ENCODE peak calls at places on chromosomes 13 and 19, in ten cellular contexts. K is Peyer's patch, F is ovary, Y is lower leg skin, X is suprapubic skin, R is IMR-90, M is heart left ventricle, J is spleen, E is uterus, S is transverse colon. Z is an unnamed sample.

GRCh38 chr19:48102870-48103751 is 7.5 kb downstream of the PLA2G4C start:
- DNase-seq in M (no peak), F (no peak), Y (no peak), E (no peak), X (no peak), S (peak; percentile 27), R (peak; percentile 49), J (no peak), K (no peak), Z (peak; percentile 76)

GRCh38 chr19:42325896-42326771 is 699 bp downstream of the MEGF8 start:
- DNase-seq in X (no peak), Y (no peak), J (peak; percentile 86), E (no peak), R (no peak), S (no peak), M (peak; percentile 45), K (no peak), F (peak; percentile 56), Z (peak; percentile 59)

GRCh38 chr19:37867831-37868230 is 38.6 kb downstream of the WDR87 start:
- DNase-seq in J (no peak), S (no peak), K (no peak), F (no peak), Y (no peak), M (no peak), E (no peak), X (no peak), R (peak; percentile 82), Z (peak; percentile 52)

GRCh38 chr13:27371932-27372331 is 52.5 kb upstream of the GTF3A start:
- DNase-seq in J (no peak), S (no peak), M (no peak), E (no peak), X (no peak), R (no peak), F (no peak), Y (no peak), K (no peak), Z (no peak)

GRCh38 chr13:64869539-64869938 is 2360.6 kb downstream of the PCDH9 start:
- DNase-seq in E (no peak), S (no peak), F (no peak), J (no peak), K (no peak), X (no peak), Y (no peak), M (no peak), R (no peak), Z (no peak)

GRCh38 chr13:36766295-36766694 is 52.7 kb upstream of the RFXAP start:
- DNase-seq in E (no peak), X (no peak), K (no peak), S (no peak), R (peak; percentile 47), M (no peak), Y (no peak), F (no peak), J (no peak), Z (peak; percentile 18)

GRCh38 chr13:29846475-29847256 is 3.8 kb downstream of the UBL3 start:
- DNase-seq in S (no peak), E (no peak), K (no peak), M (no peak), F (no peak), R (no peak), X (no peak), Y (no peak), J (no peak), Z (no peak)

GRCh38 chr13:23672616-23673015 is 102.4 kb downstream of the TNFRSF19 start:
- DNase-seq in F (no peak), J (no peak), M (peak; percentile 29), X (no peak), S (no peak), E (no peak), Y (no peak), R (peak; percentile 69), K (no peak), Z (no peak)

GRCh38 chr13:31764556-31764955 is 25.2 kb downstream of the RXFP2 start:
- DNase-seq in Y (no peak), K (no peak), F (no peak), S (no peak), E (no peak), M (no peak), R (no peak), J (no peak), X (no peak), Z (no peak)

GRCh38 chr13:105787518-105788085 is 747.9 kb downstream of the EFNB2 start:
- DNase-seq in J (no peak), F (no peak), Y (no peak), K (no peak), E (no peak), R (no peak), S (no peak), M (no peak), X (no peak), Z (no peak)

GRCh38 chr19:29529646-29530548 is 4.1 kb downstream of the VSTM2B start:
- DNase-seq in K (peak; percentile 21), E (no peak), X (peak; percentile 43), S (no peak), Y (no peak), J (peak; percentile 53), M (no peak), F (no peak), R (no peak), Z (no peak)

DNA sequence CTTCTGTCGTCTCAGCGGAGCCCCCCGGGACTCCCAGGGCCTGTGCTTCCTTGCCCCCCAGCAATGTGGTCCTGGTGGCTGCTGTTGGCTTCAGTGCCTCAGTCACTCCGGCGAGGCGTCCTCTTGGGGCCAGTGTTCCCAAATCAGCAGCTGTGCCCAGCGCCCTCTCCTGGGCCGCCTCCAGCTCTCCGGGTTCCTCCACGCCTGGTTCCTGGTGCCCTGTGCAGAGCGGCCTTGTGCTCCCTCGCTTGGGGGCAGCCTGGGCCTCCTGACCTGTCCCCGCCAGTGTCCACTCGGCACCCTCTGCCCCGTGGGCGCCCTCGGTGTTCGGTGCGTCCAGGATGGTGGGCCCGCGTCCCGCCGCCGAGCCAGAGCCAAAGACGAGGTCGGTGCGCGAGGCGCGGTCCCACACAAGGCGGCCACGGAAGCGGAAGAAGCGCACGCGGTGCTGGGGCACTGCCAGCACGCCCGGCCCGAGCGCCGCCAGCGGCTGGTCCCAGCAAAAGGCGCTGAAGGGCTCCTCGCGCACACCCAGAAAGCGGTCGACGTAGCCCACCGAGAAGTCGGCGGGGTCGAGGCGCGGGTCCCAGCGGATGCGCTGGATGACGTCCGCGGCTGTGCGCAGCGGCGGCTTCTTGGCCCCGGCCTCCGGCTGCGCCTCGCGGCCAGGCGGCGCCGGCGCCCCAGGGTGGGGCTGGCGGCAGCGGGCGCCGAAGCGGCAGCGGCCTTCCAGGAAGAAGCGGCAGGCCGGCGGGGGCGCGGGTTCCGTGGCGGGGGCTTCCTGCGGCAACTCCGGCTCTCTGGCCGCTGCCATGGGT is 656 bp downstream of the LENG9 start:
- DNase-seq in J (peak; percentile 94), X (peak; percentile 89), R (peak; percentile 46), E (peak; percentile 74), M (peak; percentile 85), K (peak; percentile 86), S (peak; percentile 80), Y (peak; percentile 55), F (peak; percentile 81), Z (no peak)
- TF ChIP-seq CTCF in J (no peak), X (no peak), R (peak; percentile 0), E (peak; percentile 3), M (no peak), K (peak; percentile 12), S (peak; percentile 20), Y (no peak), F (no peak), Z (peak; percentile 39)

DNA sequence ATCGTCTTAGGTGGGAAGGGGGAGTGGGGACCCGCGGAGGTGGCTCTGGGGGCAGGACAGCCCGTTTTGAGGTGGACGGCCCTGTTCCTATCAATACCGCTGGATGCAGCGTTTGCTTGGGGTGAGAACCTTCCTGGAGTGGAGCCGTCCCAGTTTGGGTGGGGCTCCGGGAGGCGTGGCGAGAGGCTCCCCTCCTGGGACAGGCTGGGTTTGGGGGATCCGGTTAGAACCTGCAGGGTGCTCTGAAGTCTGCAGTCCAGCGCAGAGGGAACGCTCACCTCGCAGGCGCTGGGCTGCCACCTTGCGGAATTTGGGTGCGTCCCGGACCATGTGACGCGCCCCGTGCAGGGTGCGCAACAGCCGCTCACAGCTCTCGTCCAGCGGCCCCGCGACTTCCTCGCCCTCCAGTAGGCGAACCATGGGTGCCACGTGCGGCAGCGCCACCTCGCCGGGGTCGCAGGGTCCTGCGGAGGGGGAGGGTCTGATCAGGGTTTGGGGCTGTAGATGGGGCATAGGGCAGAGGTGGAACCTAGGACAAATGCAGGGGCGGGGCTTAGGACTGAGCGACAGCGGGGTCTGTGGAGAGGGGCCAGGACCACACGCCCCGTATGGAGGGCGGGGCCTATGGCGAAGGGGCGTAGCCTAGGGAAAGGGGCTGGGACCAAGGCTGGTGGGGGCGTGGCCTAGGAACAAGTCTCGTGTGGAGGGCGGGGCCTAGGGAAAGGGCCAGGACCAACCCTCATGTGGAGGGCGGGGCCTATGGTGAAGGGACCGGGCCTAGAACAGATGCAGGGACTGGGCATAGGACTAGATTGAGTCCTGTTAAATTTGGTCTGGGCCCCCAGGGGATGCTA is 13.8 kb downstream of the SH2D3A start:
- DNase-seq in F (peak; percentile 88), J (peak; percentile 95), S (peak; percentile 95), R (peak; percentile 15), E (peak; percentile 83), X (peak; percentile 88), M (peak; percentile 81), K (peak; percentile 96), Y (peak; percentile 73), Z (peak; percentile 58)
- TF ChIP-seq POLR2A in F (no peak), J (no peak), S (peak; percentile 73), R (no peak), E (no peak), X (no peak), M (no peak), K (peak; percentile 52), Y (no peak), Z (no peak)

GRCh38 chr19:12665281-12665573 is 1.3 kb downstream of the MAN2B1 start:
- DNase-seq in E (no peak), F (no peak), M (peak; percentile 71), Y (peak; percentile 64), X (peak; percentile 67), J (peak; percentile 93), S (peak; percentile 58), K (peak; percentile 89), R (no peak), Z (no peak)
- TF ChIP-seq CTCF in E (no peak), F (no peak), M (no peak), Y (no peak), X (no peak), J (no peak), S (no peak), K (no peak), R (no peak), Z (no peak)

DNA sequence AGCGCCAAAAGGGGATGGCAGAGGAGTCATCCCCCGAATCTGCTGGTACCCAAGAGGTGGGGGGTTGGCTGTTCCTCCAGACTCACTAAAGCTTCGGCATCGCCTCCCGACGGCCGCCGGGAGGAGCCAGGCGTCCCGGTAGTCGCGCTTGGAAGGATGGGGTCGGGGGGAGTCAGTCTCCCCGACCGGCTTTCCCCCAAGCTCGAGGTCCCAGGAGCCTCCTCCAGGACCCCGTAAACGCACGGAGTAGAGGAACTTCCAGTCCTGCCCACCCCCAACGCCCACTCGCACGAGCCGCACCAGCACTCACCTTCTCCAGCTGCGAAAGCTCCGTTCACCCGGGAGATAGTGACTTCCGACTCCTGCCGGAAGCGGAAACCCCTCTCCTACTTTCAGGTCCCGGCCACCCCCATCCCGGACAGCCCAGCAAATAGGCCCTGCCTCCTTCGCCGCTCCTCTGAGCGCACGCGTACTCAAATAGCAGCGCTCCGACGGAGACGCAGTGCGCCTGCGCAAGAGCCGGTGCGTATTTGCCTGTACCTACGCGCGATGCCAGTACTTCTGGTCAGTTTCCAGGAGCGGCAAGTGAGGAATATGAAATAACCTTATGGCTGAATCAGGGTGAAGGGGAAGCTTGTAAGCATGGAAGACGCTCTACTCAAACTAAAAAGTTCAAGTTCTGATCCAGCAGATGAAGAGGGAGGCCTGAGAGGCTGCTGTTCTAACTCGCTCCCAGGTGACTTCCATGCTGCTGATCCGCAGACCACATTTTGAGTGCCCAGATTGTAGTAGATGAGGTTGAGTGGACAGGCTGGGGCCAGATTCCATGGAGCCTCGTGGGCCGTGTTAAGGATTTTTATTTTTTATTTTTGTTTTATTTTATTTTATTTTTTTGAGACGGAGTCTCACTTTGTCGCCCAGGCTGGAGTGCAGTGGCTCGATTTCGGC is at the start of gene ELOF1:
- DNase-seq in K (peak; percentile 99), J (peak; percentile 99), X (peak; percentile 98), E (peak; percentile 97), M (peak; percentile 99), Y (peak; percentile 96), R (peak; percentile 98), F (peak; percentile 96), S (peak; percentile 98), Z (peak; percentile 94)
- TF ChIP-seq POLR2A in K (peak; percentile 79), J (no peak), X (peak; percentile 28), E (peak; percentile 83), M (peak; percentile 84), Y (no peak), R (peak; percentile 63), F (peak; percentile 88), S (peak; percentile 84), Z (peak; percentile 68)